ENCODE peak calls at places on chromosomes 7 and 10, in six cellular contexts. E is sigmoid colon, V is hepatocyte, X is adipocyte, K is brain microvascular endothelial cell, I is psoas muscle. Q is an unnamed sample. For H3K36me3, the result is how much of the 10 kb centered on the place peaks cover.

GRCh38 chr7:153524070-153524601 is 528.1 kb upstream of the DPP6 start:
- DNase-seq in E (peak), V (no peak), X (no peak), K (no peak), I (no peak), Q (no peak)

GRCh38 chr10:10869592-10869991 is 148.1 kb upstream of the CELF2 start:
- DNase-seq in E (no peak), V (no peak), X (no peak), K (peak), I (no peak), Q (peak)

GRCh38 chr10:112526130-112526529 is 79.1 kb downstream of the VTI1A start:
- DNase-seq in E (no peak), V (no peak), X (no peak), K (no peak), I (no peak), Q (no peak)

GRCh38 chr7:155449008-155449879 is 8.7 kb upstream of the EN2 start:
- DNase-seq in E (no peak), V (no peak), X (no peak), K (no peak), I (no peak), Q (no peak)

GRCh38 chr10:126924915-126925300 is 19.7 kb downstream of the DOCK1 start:
- DNase-seq in E (no peak), V (no peak), X (no peak), K (peak), I (no peak), Q (no peak)

GRCh38 chr7:39300276-39300675 is 265.9 kb upstream of the YAE1 start:
- DNase-seq in E (no peak), V (no peak), X (no peak), K (no peak), I (no peak), Q (no peak)

GRCh38 chr10:79196470-79197461 is 128.0 kb downstream of the ZMIZ1 start:
- DNase-seq in E (peak), V (peak), X (peak), K (no peak), I (peak), Q (peak)

GRCh38 chr10:3774814-3775670 is 10.0 kb downstream of the KLF6 start:
- DNase-seq in E (peak), V (peak), X (peak), K (peak), I (peak), Q (peak)

GRCh38 chr7:1713502-1714484 is 43.7 kb downstream of the ELFN1 start:
- DNase-seq in E (no peak), V (peak), X (no peak), K (no peak), I (peak), Q (no peak)

GRCh38 chr10:30915141-30915540 is 116.5 kb downstream of the ZNF438 start:
- DNase-seq in E (no peak), V (no peak), X (peak), K (no peak), I (no peak), Q (no peak)

GRCh38 chr10:112585052-112585451 is 138.0 kb downstream of the VTI1A start:
- DNase-seq in E (no peak), V (no peak), X (peak), K (peak), I (no peak), Q (no peak)

GRCh38 chr10:99917963-99918825 is 91.6 kb downstream of the DNMBP start:
- DNase-seq in E (peak), V (peak), X (peak), K (peak), I (no peak), Q (peak)

GRCh38 chr7:351256-351655 is 61.3 kb downstream of the FOXL3 start:
- DNase-seq in E (no peak), V (no peak), X (no peak), K (no peak), I (peak), Q (peak)

GRCh38 chr7:148729984-148730733 is 31.5 kb downstream of the CUL1 start:
- DNase-seq in E (no peak), V (no peak), X (peak), K (peak), I (no peak), Q (no peak)

GRCh38 chr10:3085785-3086567 is 18.6 kb downstream of the PFKP start:
- DNase-seq in E (peak), V (no peak), X (no peak), K (no peak), I (no peak), Q (peak)

GRCh38 chr7:157616426-157616825 is 279.6 kb downstream of the DNAJB6 start:
- DNase-seq in E (no peak), V (no peak), X (no peak), K (no peak), I (no peak), Q (no peak)

GRCh38 chr10:89301721-89302445 is at the start of gene IFIT2:
- DNase-seq in E (no peak), V (peak), X (peak), K (peak), I (no peak), Q (peak)

GRCh38 chr7:108455833-108456677 is at the start of gene NRCAM:
- DNase-seq in E (no peak), V (peak), X (peak), K (no peak), I (peak), Q (peak)

GRCh38 chr10:128086003-128086863 is 40.0 kb downstream of the MKI67 start:
- DNase-seq in E (peak), V (no peak), X (no peak), K (no peak), I (no peak), Q (no peak)

GRCh38 chr7:99106411-99106810 is 37.5 kb downstream of the SMURF1 start:
- DNase-seq in E (no peak), V (no peak), X (no peak), K (no peak), I (no peak), Q (no peak)
- H3K4me3 ChIP-seq in E (no peak), V (no peak), X (no peak), K (no peak), I (no peak), Q (no peak)

GRCh38 chr7:152128741-152129461 is 103.4 kb downstream of the GALNT11 start:
- DNase-seq in E (no peak), V (no peak), X (no peak), K (no peak), I (no peak), Q (no peak)
- H3K36me3 ChIP-seq in E (under half), V (under half), X (half or more), K (under half), I (under half), Q (under half)

DNA sequence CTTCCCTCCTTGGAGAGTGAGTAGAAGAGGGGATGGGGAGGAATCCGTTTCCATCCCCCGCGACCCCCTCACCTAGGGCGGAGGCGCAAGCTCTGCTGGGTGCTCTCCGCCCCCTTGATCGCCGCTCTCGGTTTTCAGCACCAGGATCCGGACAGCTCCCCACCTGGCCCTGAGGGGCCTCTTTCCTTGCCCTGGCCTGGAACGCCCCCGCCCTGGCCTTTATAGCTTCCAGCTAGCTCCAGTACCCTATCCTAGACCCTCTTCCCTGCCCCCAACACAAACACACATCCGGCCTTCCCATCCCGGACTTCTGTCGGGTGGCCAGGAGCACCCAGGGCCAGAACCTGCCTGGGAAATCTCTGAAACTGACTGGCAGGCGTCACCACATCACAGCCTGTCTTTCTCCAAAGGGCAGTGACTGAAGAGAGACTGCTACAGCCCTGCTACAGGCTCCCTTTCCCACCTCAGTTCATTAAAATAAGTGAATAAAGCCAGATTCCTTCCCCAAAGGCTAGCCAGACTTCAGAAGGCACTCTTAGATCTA is 72.3 kb upstream of the LEP start:
- DNase-seq in E (no peak), V (peak), X (peak), K (no peak), I (no peak), Q (peak)
- H3K4me3 ChIP-seq in E (no peak), V (no peak), X (no peak), K (no peak), I (no peak), Q (no peak)

DNA sequence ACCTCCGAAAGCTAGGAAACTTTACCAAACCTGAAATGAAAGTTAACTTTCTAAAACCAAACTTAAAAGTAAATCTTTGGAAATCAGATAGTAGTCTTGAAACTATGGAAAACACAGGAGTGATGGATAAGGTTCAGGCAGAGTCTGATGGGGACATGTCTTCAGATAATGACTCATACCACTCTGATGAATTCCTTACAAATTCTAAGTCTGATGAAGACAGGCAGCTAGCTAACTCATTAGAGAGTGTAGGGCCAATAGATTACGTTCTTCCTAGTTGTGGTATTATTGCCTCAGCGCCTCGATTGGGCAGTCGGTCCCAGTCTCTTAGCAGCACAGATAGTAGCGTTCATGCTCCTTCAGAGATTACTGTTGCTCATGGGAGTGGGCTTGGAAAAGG is 45.9 kb downstream of the MCMBP start:
- DNase-seq in E (no peak), V (no peak), X (peak), K (no peak), I (no peak), Q (no peak)
- H3K36me3 ChIP-seq in E (under half), V (under half), X (half or more), K (under half), I (under half), Q (under half)

DNA sequence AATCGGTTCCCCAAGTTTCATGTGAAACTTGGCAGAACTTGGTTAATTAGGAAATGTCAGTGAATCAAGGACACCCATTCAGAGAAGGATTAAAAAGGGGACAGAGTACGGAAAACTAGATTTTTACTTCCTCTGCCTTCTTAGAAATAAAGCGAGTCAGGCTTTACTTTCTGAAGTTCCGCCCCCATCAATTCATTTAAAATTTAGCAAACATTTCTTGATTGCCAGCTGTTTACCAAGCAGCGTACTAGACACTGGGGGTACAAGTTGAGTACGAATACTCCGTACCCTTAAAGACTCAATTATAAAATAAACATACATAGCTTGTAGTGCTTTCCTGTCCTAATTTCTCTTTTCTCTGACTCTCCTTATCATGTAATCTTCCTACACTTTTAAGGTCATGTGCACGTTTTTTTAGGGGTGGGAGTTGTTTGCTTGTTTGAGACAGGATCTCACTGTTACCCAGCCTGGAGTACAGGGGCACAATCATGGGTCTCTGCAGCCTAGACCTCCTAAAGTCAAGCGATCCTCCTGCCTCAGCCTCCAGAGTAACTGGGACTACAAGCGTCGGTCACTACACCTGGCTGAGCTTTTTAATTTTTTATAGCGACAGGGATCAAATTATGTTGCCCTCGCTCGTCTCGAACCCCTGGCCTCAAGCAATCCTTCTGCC is 704 bp upstream of the ABI1 start:
- DNase-seq in E (no peak), V (no peak), X (no peak), K (no peak), I (no peak), Q (no peak)
- H3K4me3 ChIP-seq in E (peak), V (no peak), X (peak), K (peak), I (peak), Q (peak)

DNA sequence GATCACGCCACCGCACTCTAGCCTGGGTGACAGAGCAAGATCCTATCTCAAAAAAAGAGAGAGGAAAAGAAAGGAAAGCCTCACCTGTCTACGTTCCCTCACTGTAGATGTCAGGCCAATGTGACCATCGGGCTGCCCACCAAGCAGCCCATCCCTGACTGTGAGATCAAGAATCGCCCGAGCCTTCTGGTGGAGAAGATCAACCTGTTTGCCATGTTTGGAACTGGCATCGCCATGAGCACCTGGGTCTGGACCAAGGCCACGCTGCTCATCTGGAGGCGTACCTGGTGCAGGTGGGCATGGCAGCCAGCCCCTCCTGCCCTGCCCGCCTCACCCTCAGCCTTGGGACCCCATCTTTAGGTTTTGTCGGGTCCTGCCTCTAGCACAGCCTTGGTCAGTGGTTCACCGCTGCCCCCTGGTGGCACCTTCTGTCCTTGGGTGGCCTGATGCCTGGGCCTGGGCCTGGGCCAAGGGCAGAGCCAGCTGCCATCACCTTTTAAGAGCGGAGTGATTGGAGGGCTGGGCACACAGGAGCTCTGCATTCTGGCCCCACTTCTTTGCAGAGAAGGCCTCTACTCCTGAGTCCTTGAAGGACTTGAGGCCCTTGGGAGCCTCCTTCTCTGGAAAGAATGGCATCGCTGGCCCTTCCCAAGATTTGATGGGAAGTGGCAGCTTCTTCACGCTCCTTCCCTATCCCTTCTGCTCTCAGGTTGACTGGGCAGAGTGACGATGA is 14.4 kb upstream of the AHCYL2 start:
- DNase-seq in E (peak), V (peak), X (peak), K (peak), I (peak), Q (peak)
- H3K36me3 ChIP-seq in E (under half), V (under half), X (under half), K (under half), I (under half), Q (under half)

DNA sequence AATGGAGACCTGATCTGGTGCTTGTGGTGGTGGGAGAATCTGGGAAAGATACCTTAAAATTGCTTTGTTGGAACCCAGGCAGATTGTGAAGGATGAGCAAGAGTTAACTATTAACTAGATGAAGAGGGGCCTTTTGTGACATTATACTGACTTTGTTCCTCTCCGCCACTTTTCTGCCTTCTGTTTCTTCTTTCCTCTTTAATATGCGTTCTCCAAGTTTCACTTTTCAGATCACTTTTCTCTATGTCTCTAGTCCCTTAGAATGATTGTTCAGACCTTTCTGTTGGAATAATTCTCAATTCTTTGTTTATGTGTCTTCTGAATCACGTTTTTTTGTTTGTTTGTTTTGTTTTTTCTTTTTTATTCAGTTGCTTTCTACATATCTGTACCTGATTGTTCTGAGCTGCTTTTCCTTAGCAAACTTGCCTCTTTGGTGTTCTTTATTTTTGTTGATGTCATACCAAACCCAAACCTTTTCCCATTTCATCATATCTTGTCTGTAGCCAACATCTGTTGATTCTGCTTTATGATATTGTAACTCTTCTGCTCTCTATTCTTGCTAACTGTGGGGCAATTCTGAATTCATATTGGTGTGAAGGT is 2.8 kb downstream of the BMPR1A start:
- DNase-seq in E (no peak), V (no peak), X (peak), K (no peak), I (no peak), Q (no peak)
- H3K4me3 ChIP-seq in E (peak), V (peak), X (peak), K (no peak), I (peak), Q (no peak)

Q was measured in endothelial cell of umbilical vein.